ENCODE peak calls at places on chromosomes 7 and 10, in seven cellular contexts. N is K562, M is HCT116, Q is GM12878, X is HepG2, J is SK-N-SH, U is H1. O is an unnamed sample.

GRCh38 chr7:111564078-111564477 is 1.8 kb upstream of the IMMP2L start:
- DNase-seq in M (no peak), X (no peak), U (no peak), N (no peak), J (no peak), Q (no peak), O (no peak)

GRCh38 chr7:148547946-148548345 is 42.6 kb upstream of the C7orf33 start:
- DNase-seq in J (no peak), N (no peak), X (no peak), M (no peak), U (no peak), Q (no peak), O (no peak)

GRCh38 chr7:70573202-70573810 is 558.6 kb upstream of the GALNT17 start:
- DNase-seq in N (no peak), M (no peak), J (no peak), X (no peak), U (no peak), Q (no peak), O (no peak)

GRCh38 chr7:113000316-113001020 is 86.2 kb downstream of the GPR85 start:
- DNase-seq in M (no peak), N (no peak), J (no peak), Q (no peak), U (no peak), X (no peak), O (no peak)

GRCh38 chr10:1156616-1156886 is 100.4 kb downstream of the WDR37 start:
- DNase-seq in Q (no peak), U (no peak), M (no peak), J (no peak), X (no peak), N (no peak), O (no peak)

GRCh38 chr10:113003032-113003431 is 53.0 kb downstream of the TCF7L2 start:
- DNase-seq in N (no peak), J (no peak), Q (no peak), X (peak; percentile 17), U (no peak), M (no peak), O (no peak)

GRCh38 chr7:129315916-129316315 is 91.1 kb downstream of the AHCYL2 start:
- DNase-seq in Q (no peak), X (no peak), U (no peak), N (no peak), J (no peak), M (no peak), O (no peak)

GRCh38 chr10:31937371-31937770 is 8.7 kb upstream of the ARHGAP12 start:
- DNase-seq in N (no peak), M (no peak), X (no peak), U (no peak), Q (no peak), J (no peak), O (no peak)

GRCh38 chr7:79692015-79692414 is 238.5 kb upstream of the MAGI2 start:
- DNase-seq in N (no peak), X (no peak), M (no peak), Q (no peak), J (no peak), U (no peak), O (no peak)

GRCh38 chr10:78515037-78515872 is 481.6 kb downstream of the RPS24 start:
- DNase-seq in Q (no peak), X (no peak), N (no peak), M (no peak), J (peak; percentile 51), U (no peak), O (peak; percentile 25)

GRCh38 chr10:132612571-132613504 is 75.3 kb downstream of the INPP5A start:
- DNase-seq in J (peak; percentile 27), M (no peak), U (no peak), N (no peak), X (no peak), Q (no peak), O (no peak)

GRCh38 chr7:39096220-39096619 is 118.5 kb downstream of the POU6F2 start:
- DNase-seq in J (no peak), Q (no peak), U (no peak), X (no peak), M (no peak), N (no peak), O (no peak)

GRCh38 chr10:63376560-63377304 is 89.0 kb downstream of the JMJD1C start:
- DNase-seq in N (no peak), J (no peak), Q (peak; percentile 64), U (no peak), X (no peak), M (no peak), O (no peak)

GRCh38 chr7:151850484-151851159 is 26.3 kb downstream of the PRKAG2 start:
- DNase-seq in Q (no peak), N (no peak), M (no peak), J (no peak), X (no peak), U (no peak), O (no peak)

GRCh38 chr10:128337860-128338378 is 211.7 kb upstream of the MKI67 start:
- DNase-seq in U (no peak), X (no peak), Q (no peak), J (no peak), N (no peak), M (no peak), O (no peak)

GRCh38 chr10:131848741-131849590 is 51.8 kb upstream of the PPP2R2D start:
- DNase-seq in M (no peak), U (no peak), X (no peak), N (no peak), Q (no peak), J (no peak), O (no peak)

GRCh38 chr10:48361201-48361600 is 54.7 kb downstream of the MAPK8 start:
- DNase-seq in Q (no peak), N (no peak), M (no peak), J (no peak), X (no peak), U (no peak), O (no peak)

GRCh38 chr7:107372298-107372697 is 97.6 kb upstream of the GPR22 start:
- DNase-seq in Q (no peak), J (no peak), N (no peak), M (no peak), U (no peak), X (no peak), O (no peak)

GRCh38 chr10:109922976-109923921 is at the start of gene XPNPEP1:
- DNase-seq in Q (no peak), M (peak; percentile 60), X (peak; percentile 70), N (peak; percentile 91), J (peak; percentile 98), U (no peak), O (peak; percentile 88)

GRCh38 chr7:1091644-1092027 is 3.7 kb downstream of the GPER1 start:
- DNase-seq in N (no peak), M (no peak), J (no peak), Q (no peak), X (no peak), U (no peak), O (no peak)

GRCh38 chr10:96257944-96258343 is 13.4 kb downstream of the BLNK start:
- DNase-seq in M (no peak), U (no peak), X (no peak), Q (no peak), N (no peak), J (no peak), O (no peak)

GRCh38 chr10:32955299-32955772 is 2.7 kb downstream of the ITGB1 start:
- DNase-seq in M (no peak), Q (no peak), J (no peak), N (no peak), X (no peak), U (no peak), O (no peak)

GRCh38 chr10:42367532-42368230 is 270.7 kb downstream of the ZNF33B start:
- DNase-seq in U (no peak), M (no peak), Q (peak; percentile 15), X (no peak), J (peak; percentile 92), N (peak; percentile 92), O (peak; percentile 98)
- TF ChIP-seq JUND in U (no peak), M (no peak), Q (no peak), X (no peak), J (no peak), N (no peak), O (no peak)

GRCh38 chr10:6086375-6087233 is 2.2 kb upstream of the RBM17 start:
- DNase-seq in X (peak; percentile 80), J (peak; percentile 83), N (peak; percentile 57), Q (peak; percentile 51), M (peak; percentile 76), U (peak; percentile 87), O (peak; percentile 93)

GRCh38 chr10:6077071-6077675 is 11.7 kb upstream of the RBM17 start:
- DNase-seq in Q (no peak), X (no peak), N (no peak), U (no peak), J (no peak), M (no peak), O (no peak)

GRCh38 chr10:6083523-6084475 is 5.0 kb upstream of the RBM17 start:
- DNase-seq in N (no peak), X (no peak), Q (no peak), J (no peak), U (no peak), M (no peak), O (no peak)

GRCh38 chr10:6080417-6080973 is 8.3 kb upstream of the RBM17 start:
- DNase-seq in Q (no peak), J (no peak), M (no peak), X (no peak), N (no peak), U (no peak), O (no peak)

GRCh38 chr10:6082496-6083395 is 6.1 kb upstream of the RBM17 start:
- DNase-seq in N (no peak), Q (no peak), M (no peak), J (no peak), X (no peak), U (no peak), O (no peak)
- TF ChIP-seq JUND in N (no peak), Q (no peak), M (no peak), J (no peak), X (no peak), U (no peak), O (no peak)

GRCh38 chr10:116014859-116015258 is 258.1 kb downstream of the GFRA1 start:
- DNase-seq in U (no peak), X (no peak), J (no peak), Q (no peak), N (no peak), M (no peak), O (no peak)
- TF ChIP-seq JUND in U (no peak), X (no peak), J (no peak), Q (no peak), N (no peak), M (no peak), O (no peak)

DNA sequence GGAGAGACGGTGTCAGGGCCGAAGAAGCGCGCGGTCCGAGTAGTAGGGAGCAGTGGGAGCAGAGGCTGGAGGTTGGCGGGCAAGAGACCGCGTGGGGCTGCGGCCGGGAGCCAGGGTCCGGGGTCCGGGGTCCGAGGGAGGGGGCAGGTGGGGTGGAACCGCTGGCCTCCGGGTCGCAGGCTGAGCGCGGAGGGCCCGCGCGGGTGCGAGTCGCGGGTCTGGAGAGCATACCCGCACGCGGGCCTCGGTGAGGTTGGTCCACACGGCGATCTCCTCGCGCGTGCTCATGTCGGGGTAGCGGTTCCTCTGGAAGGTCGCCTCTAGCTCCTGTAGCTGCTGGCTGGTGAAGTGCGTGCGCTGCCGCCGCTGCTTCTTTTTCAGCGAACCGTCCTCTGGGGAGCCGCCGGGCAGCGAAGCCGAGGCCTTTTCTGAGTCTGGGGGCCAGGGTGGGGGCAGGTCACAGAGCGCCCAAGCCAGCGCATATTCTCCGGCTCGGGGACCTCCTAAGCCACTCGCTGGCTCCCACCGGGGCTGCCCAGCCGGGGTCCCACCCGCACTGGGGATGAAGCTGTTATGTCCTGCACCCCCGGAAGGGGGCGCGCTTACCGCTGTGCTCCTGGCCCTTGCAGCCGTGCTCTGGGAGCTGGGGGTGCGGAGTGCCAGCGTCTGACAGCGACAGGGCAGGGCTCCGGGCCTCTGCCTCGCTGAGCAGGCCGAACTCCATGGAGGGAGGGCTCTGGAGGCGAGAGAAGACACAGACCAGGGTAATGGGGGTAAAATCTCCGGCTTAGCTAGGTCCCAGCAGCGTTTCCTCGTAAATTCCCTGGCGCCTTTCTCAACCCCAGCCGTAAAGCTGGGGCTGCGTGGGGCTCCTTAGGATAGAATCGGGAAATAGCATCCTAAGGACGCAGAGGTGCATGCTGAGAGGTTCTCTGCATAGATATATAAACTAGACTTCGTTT is 5.5 kb downstream of the ELOVL3 start:
- DNase-seq in M (peak; percentile 40), X (peak; percentile 38), J (peak; percentile 85), U (no peak), N (peak; percentile 76), Q (no peak), O (peak; percentile 73)
- TF ChIP-seq JUND in M (no peak), X (no peak), J (no peak), U (no peak), N (no peak), Q (no peak), O (no peak)

O was measured in T47D.